ENCODE peak calls at places on chromosomes 3 and 15, in ten cellular contexts. V is GM23248, Y is right cardiac atrium, L is psoas muscle, D is A673, M is upper lobe of left lung, G is PC-3, W is GM23338, X is heart right ventricle, F is heart left ventricle. U is an unnamed sample.
A peak's percentile ranks its signal among the peaks of the same experiment; 100 is the strongest.

GRCh38 chr15:45205192-45205591 is 17.4 kb upstream of the SHF start:
- DNase-seq in V (peak; percentile 86), Y (no peak), L (peak; percentile 71), D (peak; percentile 85), M (no peak), G (peak; percentile 86), W (peak; percentile 90), X (peak; percentile 57), F (peak; percentile 60), U (no peak)

GRCh38 chr15:31274496-31275330 is 51.9 kb upstream of the KLF13 start:
- DNase-seq in V (no peak), Y (no peak), L (peak; percentile 41), D (no peak), M (no peak), G (no peak), W (no peak), X (peak; percentile 2), F (no peak), U (peak; percentile 52)

GRCh38 chr3:179056326-179056725 is 15.3 kb downstream of the ZMAT3 start:
- DNase-seq in V (no peak), Y (no peak), L (no peak), D (no peak), M (peak; percentile 36), G (no peak), W (no peak), X (no peak), F (no peak), U (no peak)

GRCh38 chr15:51846463-51847230 is 17.2 kb downstream of the TMOD3 start:
- DNase-seq in V (peak; percentile 86), Y (no peak), L (no peak), D (peak; percentile 87), M (no peak), G (peak; percentile 90), W (no peak), X (no peak), F (no peak), U (no peak)

GRCh38 chr3:58041826-58042324 is 33.7 kb downstream of the FLNB start:
- DNase-seq in V (peak; percentile 63), Y (no peak), L (no peak), D (no peak), M (no peak), G (peak; percentile 31), W (peak; percentile 74), X (no peak), F (no peak), U (no peak)

GRCh38 chr15:84766461-84767005 is 18.1 kb downstream of the ZNF592 start:
- DNase-seq in V (no peak), Y (no peak), L (no peak), D (no peak), M (no peak), G (peak; percentile 70), W (no peak), X (no peak), F (no peak), U (no peak)

GRCh38 chr15:101451192-101451799 is 38.2 kb downstream of the PCSK6 start:
- DNase-seq in V (peak; percentile 65), Y (peak; percentile 87), L (peak; percentile 79), D (no peak), M (no peak), G (no peak), W (no peak), X (peak; percentile 65), F (peak; percentile 80), U (no peak)

GRCh38 chr3:157922614-157923013 is 183.6 kb downstream of the SHOX2 start:
- DNase-seq in V (no peak), Y (no peak), L (no peak), D (no peak), M (no peak), G (no peak), W (no peak), X (no peak), F (no peak), U (no peak)

GRCh38 chr3:191848818-191849217 is 387.9 kb downstream of the PYDC2 start:
- DNase-seq in V (no peak), Y (no peak), L (no peak), D (no peak), M (no peak), G (no peak), W (no peak), X (no peak), F (no peak), U (no peak)

GRCh38 chr15:68012911-68013310 is 41.2 kb upstream of the PIAS1 start:
- DNase-seq in V (no peak), Y (no peak), L (no peak), D (no peak), M (no peak), G (no peak), W (no peak), X (no peak), F (no peak), U (no peak)

GRCh38 chr3:132029182-132029902 is 5.5 kb downstream of the CPNE4 start:
- DNase-seq in V (peak; percentile 88), Y (peak; percentile 89), L (peak; percentile 83), D (peak; percentile 91), M (no peak), G (peak; percentile 94), W (peak; percentile 98), X (peak; percentile 80), F (peak; percentile 78), U (peak; percentile 81)

GRCh38 chr3:161349529-161350278 is 21.6 kb downstream of the SPTSSB start:
- DNase-seq in V (peak; percentile 91), Y (no peak), L (no peak), D (peak; percentile 71), M (no peak), G (peak; percentile 93), W (peak; percentile 33), X (no peak), F (no peak), U (no peak)

DNA sequence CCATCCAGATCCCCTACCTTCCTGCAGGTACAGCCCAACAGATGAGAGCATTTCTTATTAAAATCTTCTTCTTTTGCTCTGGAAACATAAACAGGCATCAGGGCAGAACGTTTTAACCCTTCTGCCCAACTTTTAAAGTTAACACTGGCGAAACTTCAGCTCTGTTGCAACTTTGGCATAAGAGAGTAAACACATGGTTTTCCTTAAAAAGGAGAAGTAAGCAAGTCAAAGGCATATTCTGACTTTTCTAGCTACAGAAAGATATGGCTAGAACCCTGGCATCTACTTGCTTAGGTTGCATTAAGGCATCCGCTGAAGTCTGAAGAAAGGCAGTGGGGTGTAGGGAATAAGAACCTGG is 13.3 kb upstream of the IL16 start:
- DNase-seq in V (no peak), Y (no peak), L (no peak), D (no peak), M (no peak), G (no peak), W (no peak), X (no peak), F (no peak), U (no peak)
- H3K4me3 ChIP-seq in V (peak overlapping the region; percentile 51), Y (peak overlapping the region; percentile 2), L (peak overlapping the region; percentile 42), D (no peak overlapping the region), M (peak overlapping the region; percentile 32), G (no peak overlapping the region), W (no peak overlapping the region), X (peak overlapping the region; percentile 43), F (peak overlapping the region; percentile 43), U (peak overlapping the region; percentile 32)

DNA sequence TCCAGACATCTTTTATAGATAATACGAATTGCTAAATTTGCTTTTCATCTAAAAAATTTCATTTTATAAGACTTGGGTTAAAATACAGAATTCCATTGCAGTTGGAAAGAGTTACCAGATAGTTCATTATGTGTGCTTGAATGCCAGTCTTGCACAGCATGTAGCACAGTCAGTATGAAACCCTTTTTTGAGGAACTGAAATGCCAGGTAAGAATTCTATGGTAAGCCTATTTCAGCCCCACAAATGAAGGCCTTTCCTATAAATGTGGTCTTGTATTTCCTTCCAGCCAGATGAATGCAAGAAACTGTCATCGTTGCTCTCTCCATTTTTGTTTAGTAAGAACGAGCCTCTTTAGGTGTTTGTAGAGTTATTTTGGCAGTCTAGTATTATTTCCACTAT is 177.5 kb downstream of the GHSR start:
- DNase-seq in V (no peak), Y (no peak), L (no peak), D (no peak), M (no peak), G (no peak), W (no peak), X (no peak), F (no peak), U (no peak)
- H3K4me1 ChIP-seq in V (peaks cover 34% of the 10 kb centered on the region), Y (peaks cover 4% of the 10 kb centered on the region), L (peaks cover 23% of the 10 kb centered on the region), D (peaks cover 22% of the 10 kb centered on the region), M (no peaks in the 10 kb centered on the region), G (no peaks in the 10 kb centered on the region), W (peaks cover 4% of the 10 kb centered on the region), X (peaks cover 31% of the 10 kb centered on the region), F (peaks cover 27% of the 10 kb centered on the region), U (peaks cover 10% of the 10 kb centered on the region)

DNA sequence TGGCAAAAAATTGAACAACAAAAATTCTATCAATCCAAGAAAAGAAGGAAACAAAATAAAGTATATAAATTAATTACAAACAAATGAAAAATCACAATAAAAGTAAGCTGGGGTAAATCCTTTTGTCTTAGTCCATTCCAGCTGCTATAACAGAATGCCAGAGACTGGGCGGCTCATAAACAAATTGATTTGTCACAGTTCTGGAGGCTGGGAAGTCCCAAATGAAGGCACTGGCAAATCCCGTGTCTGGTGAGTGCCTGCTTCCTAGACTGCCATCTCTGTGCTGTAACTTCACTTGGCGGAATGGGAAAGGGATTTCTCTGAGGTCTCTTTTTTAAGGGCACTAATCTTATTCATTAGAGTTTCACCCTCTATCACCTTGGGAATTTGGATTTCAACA is 53.6 kb upstream of the RPL35A start:
- DNase-seq in V (no peak), Y (no peak), L (no peak), D (peak; percentile 44), M (no peak), G (no peak), W (no peak), X (no peak), F (no peak), U (no peak)
- H3K4me3 ChIP-seq in V (no peak overlapping the region), Y (no peak overlapping the region), L (no peak overlapping the region), D (no peak overlapping the region), M (no peak overlapping the region), G (no peak overlapping the region), W (no peak overlapping the region), X (no peak overlapping the region), F (no peak overlapping the region), U (no peak overlapping the region)

GRCh38 chr3:71723452-71724170 is 1.6 kb downstream of the EIF4E3 start:
- DNase-seq in V (no peak), Y (no peak), L (no peak), D (no peak), M (no peak), G (no peak), W (no peak), X (no peak), F (no peak), U (no peak)

GRCh38 chr3:71722693-71723092 is 2.5 kb downstream of the EIF4E3 start:
- DNase-seq in V (no peak), Y (no peak), L (no peak), D (no peak), M (no peak), G (no peak), W (no peak), X (no peak), F (no peak), U (no peak)

GRCh38 chr3:71721721-71722157 is 3.5 kb downstream of the EIF4E3 start:
- DNase-seq in V (no peak), Y (no peak), L (no peak), D (no peak), M (no peak), G (no peak), W (no peak), X (no peak), F (no peak), U (no peak)

GRCh38 chr3:71718069-71718468 is 7.1 kb downstream of the EIF4E3 start:
- DNase-seq in V (no peak), Y (no peak), L (no peak), D (no peak), M (no peak), G (no peak), W (no peak), X (no peak), F (no peak), U (no peak)

GRCh38 chr3:71721002-71721401 is 4.2 kb downstream of the EIF4E3 start:
- DNase-seq in V (no peak), Y (no peak), L (no peak), D (no peak), M (no peak), G (no peak), W (no peak), X (no peak), F (no peak), U (no peak)
- H3K4me1 ChIP-seq in V (peaks cover 5% of the 10 kb centered on the region), Y (peaks cover 5% of the 10 kb centered on the region), L (peaks cover 12% of the 10 kb centered on the region), D (no peaks in the 10 kb centered on the region), M (peaks cover 29% of the 10 kb centered on the region), G (peaks cover 9% of the 10 kb centered on the region), W (peaks cover 8% of the 10 kb centered on the region), X (peaks cover 17% of the 10 kb centered on the region), F (peaks cover 16% of the 10 kb centered on the region), U (no peaks in the 10 kb centered on the region)

U was measured in right atrium auricular region.